ENCODE peak calls at places on chromosomes 7 and 10, in ten cellular contexts. S is left ventricle myocardium inferior; K is adipocyte; V is omental fat pad; L is GDM1; M is nephron progenitor cell; D is naive thymus-derived CD4-positive, alpha-beta T cell; X is ELR; G is cardiac fibroblast; C is CD4-positive, alpha-beta T cell. T is an unnamed sample.

GRCh38 chr7:55477781-55478374 is 94.4 kb downstream of the VOPP1 start:
- DNase-seq in M (no peak), C (no peak), L (no peak), S (no peak), K (peak; percentile 71), D (no peak), V (no peak), G (peak; percentile 82), X (peak; percentile 93), T (no peak)

GRCh38 chr7:158413962-158414961 is 173.4 kb downstream of the PTPRN2 start:
- DNase-seq in C (no peak), G (no peak), S (no peak), X (no peak), M (no peak), L (no peak), K (no peak), D (no peak), V (no peak), T (no peak)

GRCh38 chr10:22702348-22702747 is 12.0 kb downstream of the PIP4K2A start:
- DNase-seq in G (no peak), K (no peak), M (no peak), D (no peak), X (no peak), L (no peak), S (no peak), C (no peak), V (no peak), T (no peak)

GRCh38 chr10:14519785-14520184 is 189.1 kb upstream of the FRMD4A start:
- DNase-seq in V (no peak), K (no peak), C (no peak), G (no peak), X (no peak), S (no peak), L (no peak), M (no peak), D (no peak), T (no peak)

GRCh38 chr10:99685232-99686041 is 26.1 kb downstream of the ENTPD7 start:
- DNase-seq in D (no peak), V (no peak), L (peak; percentile 77), C (no peak), X (no peak), K (peak; percentile 66), G (no peak), S (no peak), M (no peak), T (peak; percentile 54)

GRCh38 chr7:17564678-17565209 is 266.3 kb downstream of the AHR start:
- DNase-seq in G (peak; percentile 31), L (peak; percentile 47), M (no peak), V (no peak), D (no peak), S (no peak), C (no peak), X (peak; percentile 81), K (peak; percentile 24), T (no peak)

GRCh38 chr10:132063432-132063831 is 2.3 kb upstream of the JAKMIP3 start:
- DNase-seq in D (no peak), L (no peak), S (no peak), K (no peak), V (no peak), X (no peak), G (no peak), C (no peak), M (no peak), T (no peak)

GRCh38 chr10:18351426-18351825 is 211.2 kb downstream of the CACNB2 start:
- DNase-seq in S (no peak), V (no peak), L (no peak), M (no peak), X (no peak), D (no peak), G (no peak), K (no peak), C (no peak), T (no peak)

GRCh38 chr7:28078036-28078901 is 102.3 kb downstream of the JAZF1 start:
- DNase-seq in S (no peak), G (peak; percentile 64), C (peak; percentile 55), D (peak; percentile 56), L (peak; percentile 31), X (peak; percentile 70), V (no peak), K (peak; percentile 80), M (peak; percentile 51), T (peak; percentile 56)

GRCh38 chr10:100345570-100346330 is 1.3 kb upstream of the SCD start:
- DNase-seq in X (peak; percentile 48), G (peak; percentile 91), D (no peak), K (peak; percentile 39), S (no peak), V (no peak), M (no peak), C (no peak), L (no peak), T (peak; percentile 50)

GRCh38 chr7:28958235-28958945 is at the start of gene TRIL:
- DNase-seq in M (peak; percentile 69), S (peak; percentile 89), C (no peak), D (no peak), V (peak; percentile 44), L (no peak), X (peak; percentile 10), K (peak; percentile 76), G (peak; percentile 45), T (no peak)

GRCh38 chr7:39130740-39131538 is 153.2 kb downstream of the POU6F2 start:
- DNase-seq in G (no peak), L (no peak), K (no peak), V (no peak), C (no peak), D (no peak), X (no peak), S (no peak), M (no peak), T (no peak)

GRCh38 chr7:37815969-37816371 is 32.4 kb upstream of the NME8 start:
- DNase-seq in K (no peak), V (no peak), D (no peak), G (no peak), S (no peak), M (no peak), C (no peak), L (no peak), X (no peak), T (no peak)

GRCh38 chr10:132710746-132711617 is 75.0 kb downstream of the NKX6-2 start:
- DNase-seq in K (no peak), V (no peak), L (no peak), D (no peak), X (no peak), S (peak; percentile 7), M (peak; percentile 1), G (no peak), C (no peak), T (no peak)

GRCh38 chr7:5584091-5584490 is 160.5 kb upstream of the TNRC18 start:
- DNase-seq in G (no peak), C (no peak), K (no peak), D (no peak), S (no peak), V (no peak), X (no peak), L (no peak), M (no peak), T (no peak)

GRCh38 chr10:5441106-5441505 is 28.7 kb downstream of the NET1 start:
- DNase-seq in S (no peak), L (no peak), D (no peak), V (no peak), K (no peak), C (no peak), M (no peak), G (no peak), X (no peak), T (no peak)

GRCh38 chr10:43225787-43226153 is 41.1 kb downstream of the RASGEF1A start:
- DNase-seq in C (peak; percentile 27), D (no peak), K (no peak), M (no peak), X (no peak), L (no peak), V (no peak), G (no peak), S (peak; percentile 6), T (no peak)

GRCh38 chr7:45648671-45648995 is 74.5 kb downstream of the ADCY1 start:
- DNase-seq in G (no peak), V (no peak), D (no peak), X (no peak), S (no peak), M (no peak), K (no peak), L (no peak), C (no peak), T (no peak)

GRCh38 chr7:105462765-105463164 is 59.3 kb downstream of the PUS7 start:
- DNase-seq in S (no peak), M (no peak), D (no peak), X (no peak), L (no peak), V (no peak), K (no peak), C (no peak), G (no peak), T (no peak)

GRCh38 chr10:97584060-97584797 is at the start of gene HOGA1:
- DNase-seq in K (no peak), X (peak; percentile 44), M (peak; percentile 20), L (no peak), D (no peak), S (peak; percentile 86), V (no peak), G (peak; percentile 37), C (no peak), T (no peak)

GRCh38 chr10:100969175-100970075 is at the start of gene SEMA4G:
- DNase-seq in D (peak; percentile 42), C (peak; percentile 52), M (peak; percentile 82), K (peak; percentile 65), L (no peak), X (peak; percentile 50), G (peak; percentile 27), V (no peak), S (peak; percentile 31), T (peak; percentile 69)

GRCh38 chr10:23099816-23100215 is 4.4 kb downstream of the MSRB2 start:
- DNase-seq in V (no peak), G (peak; percentile 57), L (no peak), S (no peak), M (no peak), K (no peak), C (no peak), D (no peak), X (peak; percentile 62), T (no peak)

GRCh38 chr7:105693576-105693975 is 112.3 kb upstream of the EFCAB10 start:
- DNase-seq in X (no peak), L (no peak), K (no peak), G (no peak), V (no peak), D (no peak), M (no peak), S (no peak), C (no peak), T (no peak)

GRCh38 chr7:152709307-152710133 is 33.6 kb upstream of the XRCC2 start:
- DNase-seq in M (no peak), K (no peak), S (no peak), D (no peak), C (no peak), L (no peak), X (peak; percentile 55), G (peak; percentile 32), V (no peak), T (no peak)

GRCh38 chr10:28988980-28989379 is 299.9 kb upstream of the LYZL1 start:
- DNase-seq in M (no peak), V (no peak), C (no peak), D (no peak), G (no peak), L (no peak), K (no peak), S (no peak), X (no peak), T (no peak)

GRCh38 chr10:32692174-32692573 is 246.2 kb downstream of the CCDC7 start:
- DNase-seq in S (no peak), X (peak; percentile 82), K (peak; percentile 20), M (no peak), G (peak; percentile 68), V (no peak), L (no peak), C (no peak), D (no peak), T (no peak)

GRCh38 chr7:51128545-51129466 is 187.8 kb downstream of the COBL start:
- DNase-seq in C (no peak), V (no peak), L (no peak), D (no peak), X (no peak), K (no peak), G (no peak), M (no peak), S (no peak), T (no peak)

GRCh38 chr10:83372646-83373045 is 766.7 kb upstream of the GHITM start:
- DNase-seq in V (no peak), X (no peak), G (peak; percentile 31), L (no peak), S (no peak), K (peak; percentile 45), D (no peak), M (no peak), C (no peak), T (no peak)